ENCODE peak calls at places on chromosomes 11 and 22, in ten cellular contexts. W, P, N, V, H, A, M, D, L and R are unnamed samples.

GRCh38 chr11:94909371-94909820 is 64.0 kb downstream of the CWC15 start:
- DNase-seq in W (peak), P (no peak), N (no peak), V (no peak), H (no peak), A (no peak), M (no peak), D (no peak), L (no peak), R (peak)

GRCh38 chr11:62857541-62857982 is 18.2 kb upstream of the WDR74 start:
- DNase-seq in W (no peak), P (peak), N (no peak), V (no peak), H (no peak), A (no peak), M (no peak), D (no peak), L (peak), R (no peak)

GRCh38 chr22:41873391-41873790 is 40.5 kb downstream of the SREBF2 start:
- DNase-seq in W (no peak), P (no peak), N (no peak), V (no peak), H (no peak), A (no peak), M (no peak), D (no peak), L (no peak), R (no peak)

GRCh38 chr22:44281706-44282637 is 30.8 kb downstream of the SHISAL1 start:
- DNase-seq in W (no peak), P (no peak), N (no peak), V (no peak), H (no peak), A (no peak), M (peak), D (no peak), L (no peak), R (no peak)

GRCh38 chr22:43131773-43132501 is 11.3 kb downstream of the MCAT start:
- DNase-seq in W (no peak), P (no peak), N (no peak), V (peak), H (no peak), A (no peak), M (no peak), D (no peak), L (no peak), R (no peak)

GRCh38 chr11:115407496-115407895 is 96.7 kb downstream of the CADM1 start:
- DNase-seq in W (no peak), P (no peak), N (no peak), V (no peak), H (no peak), A (no peak), M (no peak), D (no peak), L (no peak), R (no peak)

GRCh38 chr22:17706451-17706900 is 67.8 kb downstream of the BID start:
- DNase-seq in W (peak), P (peak), N (peak), V (no peak), H (no peak), A (no peak), M (peak), D (peak), L (peak), R (peak)

GRCh38 chr11:21018248-21018647 is 348.9 kb downstream of the NELL1 start:
- DNase-seq in W (no peak), P (no peak), N (no peak), V (no peak), H (no peak), A (no peak), M (no peak), D (no peak), L (no peak), R (no peak)

GRCh38 chr11:115845872-115846271 is 341.7 kb upstream of the CADM1 start:
- DNase-seq in W (no peak), P (no peak), N (no peak), V (no peak), H (no peak), A (no peak), M (no peak), D (no peak), L (no peak), R (no peak)

GRCh38 chr11:21723681-21724080 is 469.2 kb upstream of the ANO5 start:
- DNase-seq in W (no peak), P (no peak), N (no peak), V (no peak), H (no peak), A (no peak), M (no peak), D (no peak), L (no peak), R (no peak)

DNA sequence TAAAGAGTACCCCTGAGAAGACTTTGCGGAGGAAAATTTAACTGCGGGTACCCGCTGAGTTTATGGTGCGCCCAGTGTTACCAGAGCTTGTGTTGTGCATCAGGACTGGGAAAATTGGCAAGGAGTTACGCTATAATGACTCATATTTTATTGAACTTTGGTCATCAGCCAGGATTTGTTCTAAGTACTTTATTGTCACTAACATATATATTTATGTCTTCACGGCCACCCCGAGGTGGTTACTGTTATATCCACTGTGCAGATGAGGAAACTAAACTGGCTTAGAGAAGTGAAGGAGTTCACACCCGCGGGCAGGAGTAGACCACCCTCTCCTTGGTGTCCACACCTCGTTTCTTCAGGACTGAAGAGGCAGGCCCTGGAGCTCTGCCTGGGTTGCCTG is 662 bp downstream of the ACCS start:
- DNase-seq in W (peak), P (no peak), N (no peak), V (no peak), H (no peak), A (no peak), M (peak), D (no peak), L (no peak), R (peak)
- H3K4me3 ChIP-seq in W (peak), P (peak), N (peak), V (peak), H (peak), A (peak), M (peak), D (no peak), L (peak), R (peak)

GRCh38 chr11:804599-804964 is 449 bp downstream of the PIDD1 start:
- DNase-seq in W (no peak), P (no peak), N (no peak), V (no peak), H (no peak), A (no peak), M (no peak), D (no peak), L (no peak), R (no peak)

GRCh38 chr11:802018-802617 is 2.9 kb downstream of the PIDD1 start:
- DNase-seq in W (no peak), P (no peak), N (no peak), V (no peak), H (no peak), A (no peak), M (no peak), D (no peak), L (no peak), R (no peak)

GRCh38 chr11:803770-804598 is 1.0 kb downstream of the PIDD1 start:
- DNase-seq in W (no peak), P (no peak), N (no peak), V (peak), H (no peak), A (no peak), M (no peak), D (no peak), L (no peak), R (peak)

GRCh38 chr11:802693-803466 is 2.2 kb downstream of the PIDD1 start:
- DNase-seq in W (no peak), P (no peak), N (no peak), V (peak), H (no peak), A (no peak), M (no peak), D (no peak), L (no peak), R (no peak)

DNA sequence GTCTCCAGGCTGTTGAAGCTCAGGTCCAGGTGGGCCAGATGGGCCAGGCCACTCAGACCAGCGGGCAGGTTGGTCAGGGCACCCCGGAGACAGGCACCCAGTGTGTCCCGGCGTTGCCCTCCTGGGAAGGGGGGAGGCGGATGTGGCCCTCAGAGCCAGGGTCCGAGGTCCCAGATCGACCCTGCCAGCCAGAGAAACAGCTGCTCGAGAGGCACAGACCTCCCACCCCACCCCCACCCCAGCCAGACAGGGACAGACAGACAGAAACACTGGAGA is 1.6 kb downstream of the PIDD1 start:
- DNase-seq in W (no peak), P (no peak), N (no peak), V (no peak), H (no peak), A (no peak), M (no peak), D (no peak), L (no peak), R (no peak)
- H3K4me3 ChIP-seq in W (no peak), P (no peak), N (no peak), V (no peak), H (no peak), A (no peak), M (no peak), D (no peak), L (no peak), R (peak)

GRCh38 chr22:49850021-49850911 is 3.4 kb upstream of the ZBED4 start:
- DNase-seq in W (no peak), P (no peak), N (no peak), V (no peak), H (no peak), A (no peak), M (no peak), D (no peak), L (no peak), R (no peak)

GRCh38 chr22:49850959-49851815 is 2.5 kb upstream of the ZBED4 start:
- DNase-seq in W (no peak), P (no peak), N (no peak), V (no peak), H (no peak), A (no peak), M (no peak), D (no peak), L (no peak), R (no peak)

GRCh38 chr22:49847751-49848689 is 5.6 kb upstream of the ZBED4 start:
- DNase-seq in W (no peak), P (no peak), N (no peak), V (no peak), H (no peak), A (peak), M (no peak), D (no peak), L (no peak), R (no peak)

GRCh38 chr22:49849161-49850020 is 4.3 kb upstream of the ZBED4 start:
- DNase-seq in W (no peak), P (no peak), N (no peak), V (no peak), H (no peak), A (no peak), M (no peak), D (no peak), L (no peak), R (no peak)

GRCh38 chr22:49848690-49849160 is 4.9 kb upstream of the ZBED4 start:
- DNase-seq in W (no peak), P (no peak), N (no peak), V (no peak), H (no peak), A (no peak), M (no peak), D (no peak), L (no peak), R (no peak)
- H3K4me3 ChIP-seq in W (no peak), P (no peak), N (peak), V (peak), H (peak), A (peak), M (peak), D (peak), L (no peak), R (peak)

GRCh38 chr11:12963051-12963450 is 46.1 kb upstream of the RASSF10 start:
- DNase-seq in W (no peak), P (no peak), N (no peak), V (no peak), H (no peak), A (no peak), M (no peak), D (no peak), L (no peak), R (no peak)

GRCh38 chr11:12961615-12962014 is 47.5 kb upstream of the RASSF10 start:
- DNase-seq in W (no peak), P (no peak), N (no peak), V (no peak), H (no peak), A (no peak), M (peak), D (no peak), L (no peak), R (peak)

GRCh38 chr11:12963789-12964536 is 45.2 kb upstream of the RASSF10 start:
- DNase-seq in W (peak), P (peak), N (peak), V (peak), H (peak), A (peak), M (peak), D (peak), L (peak), R (peak)

GRCh38 chr11:12962306-12962705 is 46.8 kb upstream of the RASSF10 start:
- DNase-seq in W (no peak), P (no peak), N (no peak), V (no peak), H (no peak), A (no peak), M (no peak), D (no peak), L (no peak), R (no peak)

DNA sequence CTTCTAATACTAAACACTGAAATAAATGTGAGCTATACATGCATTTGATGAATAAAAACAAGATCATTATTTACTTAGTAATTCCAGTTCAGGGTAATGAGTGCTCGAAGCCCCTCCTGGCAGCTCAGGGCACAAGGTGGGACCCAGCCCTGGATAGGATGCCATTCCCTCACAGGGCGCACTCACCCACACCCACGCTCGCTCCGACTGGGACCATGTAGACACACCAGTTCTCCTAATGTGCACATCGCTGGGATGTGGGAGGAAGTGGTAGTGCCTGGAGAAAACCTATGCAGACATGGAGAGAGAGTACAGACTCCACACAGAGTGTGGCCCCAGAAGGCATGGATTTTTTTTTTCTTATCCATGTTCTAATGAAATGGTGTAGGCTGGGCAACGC is 44.5 kb upstream of the RASSF10 start:
- DNase-seq in W (no peak), P (no peak), N (no peak), V (no peak), H (no peak), A (no peak), M (no peak), D (no peak), L (no peak), R (no peak)
- H3K4me3 ChIP-seq in W (no peak), P (no peak), N (no peak), V (no peak), H (no peak), A (no peak), M (no peak), D (no peak), L (no peak), R (no peak)

DNA sequence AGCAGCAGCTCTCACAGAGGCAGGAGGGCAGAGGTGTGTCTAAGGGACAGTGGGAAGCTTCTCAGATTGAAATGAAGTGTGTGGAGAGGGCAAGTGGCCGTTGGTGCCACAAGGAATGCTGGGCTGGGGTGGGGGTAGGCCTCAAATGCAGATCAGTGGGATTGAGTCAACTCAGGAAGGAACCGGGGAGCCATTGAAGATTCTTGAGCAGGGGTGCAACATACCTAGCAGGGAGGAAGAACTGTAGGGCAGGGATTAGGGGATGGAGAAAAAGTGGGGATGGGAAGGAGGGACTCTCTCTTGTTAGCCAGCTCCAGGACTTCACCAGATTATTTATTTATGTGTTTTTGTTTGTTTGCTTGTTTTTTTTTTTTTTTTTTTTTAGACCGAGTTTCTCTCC is 2.9 kb upstream of the SEC14L2 start:
- DNase-seq in W (no peak), P (no peak), N (no peak), V (no peak), H (no peak), A (no peak), M (no peak), D (no peak), L (no peak), R (no peak)
- H3K4me3 ChIP-seq in W (no peak), P (no peak), N (no peak), V (no peak), H (no peak), A (no peak), M (no peak), D (no peak), L (no peak), R (no peak)

DNA sequence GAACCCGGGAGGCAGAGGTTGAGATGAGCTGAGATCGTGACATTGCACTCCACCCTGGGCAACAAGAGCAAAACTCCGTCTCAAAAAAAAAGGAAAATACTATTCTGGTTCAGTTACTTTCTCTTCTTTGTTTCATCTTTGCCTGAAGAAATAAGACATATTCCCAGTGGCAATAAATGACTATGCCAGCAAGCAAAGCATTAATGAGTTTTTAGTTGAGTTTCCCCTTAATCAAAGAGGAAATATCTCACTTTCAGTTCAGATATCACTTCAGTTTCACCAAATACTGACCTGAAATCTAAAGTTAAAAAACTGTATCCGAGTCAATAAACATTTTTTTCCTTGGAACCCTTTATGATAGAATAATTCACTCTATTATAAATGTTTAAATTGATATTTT is 10.3 kb downstream of the PISD start:
- DNase-seq in W (no peak), P (no peak), N (no peak), V (no peak), H (no peak), A (no peak), M (no peak), D (no peak), L (no peak), R (no peak)
- H3K4me3 ChIP-seq in W (no peak), P (no peak), N (no peak), V (no peak), H (no peak), A (no peak), M (no peak), D (no peak), L (no peak), R (no peak)

GRCh38 chr11:121451178-121451981 is 734 bp upstream of the SORL1 start:
- DNase-seq in W (no peak), P (no peak), N (no peak), V (no peak), H (no peak), A (no peak), M (no peak), D (peak), L (no peak), R (no peak)

GRCh38 chr11:121451982-121452608 is at the start of gene SORL1:
- DNase-seq in W (no peak), P (peak), N (peak), V (peak), H (peak), A (peak), M (peak), D (peak), L (peak), R (peak)

GRCh38 chr11:121450424-121450823 is 1.7 kb upstream of the SORL1 start:
- DNase-seq in W (no peak), P (no peak), N (no peak), V (no peak), H (no peak), A (no peak), M (no peak), D (no peak), L (no peak), R (no peak)

GRCh38 chr11:121453589-121454299 is 977 bp upstream of the SORL1-AS1 start:
- DNase-seq in W (no peak), P (no peak), N (no peak), V (no peak), H (no peak), A (no peak), M (no peak), D (peak), L (no peak), R (no peak)

GRCh38 chr11:121452609-121453150 is at the start of gene SORL1-AS1:
- DNase-seq in W (no peak), P (no peak), N (no peak), V (no peak), H (no peak), A (no peak), M (no peak), D (no peak), L (no peak), R (no peak)
- H3K4me3 ChIP-seq in W (peak), P (peak), N (peak), V (peak), H (peak), A (peak), M (peak), D (peak), L (peak), R (peak)

GRCh38 chr22:23517804-23518380 is 62.2 kb downstream of the IGLL1 start:
- DNase-seq in W (no peak), P (no peak), N (no peak), V (no peak), H (no peak), A (no peak), M (no peak), D (no peak), L (peak), R (no peak)
- H3K4me3 ChIP-seq in W (no peak), P (no peak), N (no peak), V (no peak), H (no peak), A (no peak), M (no peak), D (no peak), L (no peak), R (no peak)

DNA sequence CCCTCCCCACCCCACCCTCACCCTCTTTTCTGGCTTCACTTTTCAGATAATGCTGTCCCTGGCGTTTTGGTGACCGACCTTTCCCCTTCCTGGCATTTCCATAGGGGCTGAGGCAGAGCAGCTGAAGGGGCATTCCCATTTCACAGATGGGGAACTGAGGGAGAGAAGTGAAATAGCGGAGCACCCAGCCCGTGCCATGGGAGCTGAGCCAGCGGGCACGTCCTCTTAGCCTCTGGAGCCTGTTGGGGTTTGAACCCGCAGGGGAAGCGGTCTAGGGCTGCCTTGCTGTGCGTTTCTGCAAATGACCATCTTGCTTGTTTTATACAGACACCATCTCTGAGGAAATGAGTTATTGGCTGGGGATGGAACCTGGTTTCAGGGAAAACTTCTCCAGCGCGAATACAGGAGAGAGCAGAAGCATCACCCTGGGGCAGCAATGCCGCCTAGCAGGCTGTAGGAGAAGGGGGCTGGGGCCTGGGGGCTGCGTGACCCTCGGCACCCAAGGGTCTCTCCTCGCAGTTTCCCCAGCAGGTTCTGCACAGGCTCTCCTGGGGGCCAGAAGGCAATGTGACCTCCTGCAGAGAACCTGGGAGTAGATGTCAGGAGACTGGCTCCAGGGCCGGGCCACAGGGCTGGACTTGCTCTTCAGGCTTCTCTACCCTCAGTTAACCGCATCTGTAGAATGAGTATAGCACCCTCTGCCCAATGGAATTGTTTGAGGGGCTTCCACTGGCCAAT is 1.5 kb downstream of the PTPRJ start:
- DNase-seq in W (no peak), P (no peak), N (no peak), V (peak), H (peak), A (no peak), M (no peak), D (no peak), L (no peak), R (no peak)
- H3K4me3 ChIP-seq in W (peak), P (peak), N (peak), V (peak), H (peak), A (peak), M (peak), D (peak), L (peak), R (peak)

GRCh38 chr22:36371920-36372319 is 15.8 kb downstream of the MYH9 start:
- DNase-seq in W (no peak), P (no peak), N (no peak), V (no peak), H (no peak), A (no peak), M (no peak), D (no peak), L (no peak), R (peak)
- H3K4me3 ChIP-seq in W (no peak), P (no peak), N (no peak), V (no peak), H (no peak), A (no peak), M (no peak), D (no peak), L (no peak), R (no peak)